ENCODE peak calls at places on chromosomes 13 and 19, in six cellular contexts. C is ovary, Z is HT-29, S is midbrain, I is astrocyte of the cerebellum, N is fibroblast of lung. O is an unnamed sample.

GRCh38 chr13:92727118-92727517 is 499.5 kb upstream of the GPC6 start:
- DNase-seq in C (no peak), Z (no peak), S (no peak), I (no peak), N (no peak), O (no peak)

GRCh38 chr19:46481187-46481586 is 9.8 kb upstream of the PNMA8A start:
- DNase-seq in C (peak), Z (no peak), S (no peak), I (no peak), N (peak), O (no peak)

GRCh38 chr19:27796073-27796472 is 1416.9 kb downstream of the UQCRFS1 start:
- DNase-seq in C (no peak), Z (no peak), S (no peak), I (no peak), N (no peak), O (no peak)

GRCh38 chr13:48265217-48265815 is 32.3 kb downstream of the ITM2B start:
- DNase-seq in C (no peak), Z (no peak), S (no peak), I (no peak), N (no peak), O (no peak)

GRCh38 chr19:1146418-1146711 is 27.7 kb downstream of the SBNO2 start:
- DNase-seq in C (no peak), Z (no peak), S (no peak), I (no peak), N (no peak), O (no peak)

GRCh38 chr19:32719611-32720059 is at the start of gene TDRD12:
- DNase-seq in C (peak), Z (no peak), S (no peak), I (no peak), N (no peak), O (no peak)

GRCh38 chr13:28574617-28575142 is 79.8 kb upstream of the FLT1 start:
- DNase-seq in C (no peak), Z (peak), S (no peak), I (peak), N (peak), O (no peak)

GRCh38 chr13:99956473-99957349 is 14.9 kb downstream of the ZIC5 start:
- DNase-seq in C (no peak), Z (no peak), S (no peak), I (no peak), N (no peak), O (no peak)

GRCh38 chr19:47693489-47693888 is 19.7 kb upstream of the EHD2 start:
- DNase-seq in C (no peak), Z (no peak), S (no peak), I (no peak), N (no peak), O (no peak)

GRCh38 chr13:35598233-35598632 is 121.7 kb upstream of the MAB21L1 start:
- DNase-seq in C (no peak), Z (no peak), S (no peak), I (no peak), N (no peak), O (no peak)

GRCh38 chr19:43636121-43636683 is 3.4 kb downstream of the CADM4 start:
- DNase-seq in C (no peak), Z (no peak), S (peak), I (no peak), N (peak), O (no peak)

GRCh38 chr19:52665047-52665446 is 26.9 kb upstream of the ZNF83 start:
- DNase-seq in C (no peak), Z (no peak), S (no peak), I (no peak), N (no peak), O (no peak)

GRCh38 chr13:43698743-43699142 is 88.0 kb downstream of the ENOX1 start:
- DNase-seq in C (no peak), Z (no peak), S (peak), I (peak), N (peak), O (no peak)

GRCh38 chr13:73451120-73452029 is 392.6 kb downstream of the KLF5 start:
- DNase-seq in C (no peak), Z (peak), S (no peak), I (no peak), N (no peak), O (no peak)

GRCh38 chr19:23521471-23521870 is 126.2 kb upstream of the ZNF91 start:
- DNase-seq in C (no peak), Z (no peak), S (no peak), I (no peak), N (no peak), O (no peak)

GRCh38 chr13:45040626-45041025 is 51.3 kb downstream of the GPALPP1 start:
- DNase-seq in C (no peak), Z (peak), S (no peak), I (no peak), N (peak), O (no peak)